ENCODE peak calls at places on chromosomes 4 and X, in eight cellular contexts. One of them, this sample, is unnamed.

GRCh38 chr4:1244978-1245471 is 3.9 kb downstream of the CTBP1 start:
- DNase-seq in transverse colon: no peak
- DNase-seq in endodermal cell: peak; percentile 32
- DNase-seq in ovary: no peak
- DNase-seq in GM23338: no peak
- DNase-seq in cardiac muscle cell: no peak
- DNase-seq in MCF 10A: no peak
- DNase-seq in Calu3: no peak
- DNase-seq in this sample: no peak

GRCh38 chrX:134933248-134933647 is 57.5 kb upstream of the SMIM10 start:
- DNase-seq in transverse colon: no peak
- DNase-seq in ovary: no peak
- DNase-seq in Calu3: no peak
- DNase-seq in GM23338: no peak
- DNase-seq in cardiac muscle cell: no peak
- DNase-seq in endodermal cell: no peak
- DNase-seq in MCF 10A: no peak
- DNase-seq in this sample: no peak

GRCh38 chr4:122827899-122828601 is 1.4 kb downstream of the FGF2 start:
- DNase-seq in cardiac muscle cell: peak; percentile 19
- DNase-seq in endodermal cell: peak; percentile 89
- DNase-seq in MCF 10A: peak; percentile 75
- DNase-seq in ovary: peak; percentile 48
- DNase-seq in GM23338: peak; percentile 95
- DNase-seq in Calu3: peak; percentile 18
- DNase-seq in transverse colon: peak; percentile 37
- DNase-seq in this sample: no peak

GRCh38 chrX:15056044-15056443 is 182.8 kb downstream of the MOSPD2 start:
- DNase-seq in ovary: no peak
- DNase-seq in Calu3: no peak
- DNase-seq in endodermal cell: no peak
- DNase-seq in MCF 10A: no peak
- DNase-seq in cardiac muscle cell: no peak
- DNase-seq in GM23338: no peak
- DNase-seq in transverse colon: no peak
- DNase-seq in this sample: no peak

GRCh38 chrX:14497184-14497666 is 32.1 kb upstream of the GLRA2 start:
- DNase-seq in cardiac muscle cell: no peak
- DNase-seq in Calu3: no peak
- DNase-seq in transverse colon: no peak
- DNase-seq in endodermal cell: no peak
- DNase-seq in GM23338: no peak
- DNase-seq in MCF 10A: peak; percentile 10
- DNase-seq in ovary: no peak
- DNase-seq in this sample: no peak

GRCh38 chrX:152072236-152072635 is 66.1 kb downstream of the MAGEA10 start:
- DNase-seq in MCF 10A: peak; percentile 94
- DNase-seq in endodermal cell: no peak
- DNase-seq in Calu3: peak; percentile 36
- DNase-seq in transverse colon: no peak
- DNase-seq in cardiac muscle cell: no peak
- DNase-seq in GM23338: no peak
- DNase-seq in ovary: no peak
- DNase-seq in this sample: no peak

GRCh38 chr4:80388284-80388607 is 52.7 kb downstream of the CFAP299 start:
- DNase-seq in Calu3: no peak
- DNase-seq in ovary: no peak
- DNase-seq in MCF 10A: no peak
- DNase-seq in cardiac muscle cell: no peak
- DNase-seq in GM23338: no peak
- DNase-seq in endodermal cell: no peak
- DNase-seq in transverse colon: no peak
- DNase-seq in this sample: no peak

GRCh38 chrX:72487661-72488060 is 85.0 kb downstream of the HDAC8 start:
- DNase-seq in GM23338: no peak
- DNase-seq in Calu3: no peak
- DNase-seq in ovary: no peak
- DNase-seq in MCF 10A: no peak
- DNase-seq in cardiac muscle cell: no peak
- DNase-seq in transverse colon: no peak
- DNase-seq in endodermal cell: no peak
- DNase-seq in this sample: no peak

GRCh38 chrX:37347420-37347819 is 1.7 kb upstream of the PRRG1 start:
- DNase-seq in MCF 10A: peak; percentile 58
- DNase-seq in ovary: no peak
- DNase-seq in GM23338: peak; percentile 13
- DNase-seq in endodermal cell: no peak
- DNase-seq in cardiac muscle cell: no peak
- DNase-seq in Calu3: no peak
- DNase-seq in transverse colon: no peak
- DNase-seq in this sample: no peak

GRCh38 chr4:169059294-169060201 is 49.5 kb upstream of the CBR4 start:
- DNase-seq in transverse colon: no peak
- DNase-seq in GM23338: no peak
- DNase-seq in ovary: no peak
- DNase-seq in cardiac muscle cell: no peak
- DNase-seq in MCF 10A: no peak
- DNase-seq in endodermal cell: no peak
- DNase-seq in Calu3: no peak
- DNase-seq in this sample: no peak

GRCh38 chr4:123352240-123352945 is 44.2 kb upstream of the SPRY1 start:
- DNase-seq in GM23338: no peak
- DNase-seq in transverse colon: no peak
- DNase-seq in MCF 10A: peak; percentile 85
- DNase-seq in cardiac muscle cell: no peak
- DNase-seq in ovary: no peak
- DNase-seq in endodermal cell: no peak
- DNase-seq in Calu3: no peak
- DNase-seq in this sample: no peak

GRCh38 chrX:38220024-38220935 is at the start of gene SRPX:
- DNase-seq in cardiac muscle cell: peak; percentile 65
- DNase-seq in endodermal cell: peak; percentile 76
- DNase-seq in transverse colon: peak; percentile 27
- DNase-seq in Calu3: peak; percentile 64
- DNase-seq in ovary: no peak
- DNase-seq in MCF 10A: peak; percentile 62
- DNase-seq in GM23338: peak; percentile 63
- DNase-seq in this sample: no peak

GRCh38 chr4:1982124-1983052 is 26.4 kb downstream of the NELFA start:
- DNase-seq in GM23338: no peak
- DNase-seq in ovary: no peak
- DNase-seq in Calu3: no peak
- DNase-seq in MCF 10A: no peak
- DNase-seq in cardiac muscle cell: no peak
- DNase-seq in transverse colon: peak; percentile 54
- DNase-seq in endodermal cell: no peak
- DNase-seq in this sample: no peak

GRCh38 chr4:47031713-47032404 is 492 bp downstream of the GABRB1 start:
- DNase-seq in GM23338: no peak
- DNase-seq in Calu3: no peak
- DNase-seq in MCF 10A: no peak
- DNase-seq in cardiac muscle cell: peak; percentile 7
- DNase-seq in ovary: no peak
- DNase-seq in transverse colon: peak; percentile 14
- DNase-seq in endodermal cell: no peak
- DNase-seq in this sample: peak; percentile 48

GRCh38 chr4:42151568-42152506 is 618 bp downstream of the BEND4 start:
- DNase-seq in MCF 10A: no peak
- DNase-seq in transverse colon: peak; percentile 51
- DNase-seq in cardiac muscle cell: peak; percentile 72
- DNase-seq in endodermal cell: peak; percentile 96
- DNase-seq in Calu3: peak; percentile 13
- DNase-seq in GM23338: peak; percentile 69
- DNase-seq in ovary: no peak
- DNase-seq in this sample: peak; percentile 82

GRCh38 chr4:1837069-1837468 is 18.9 kb downstream of the LETM1 start:
- DNase-seq in MCF 10A: no peak
- DNase-seq in transverse colon: no peak
- DNase-seq in GM23338: no peak
- DNase-seq in Calu3: no peak
- DNase-seq in ovary: no peak
- DNase-seq in endodermal cell: no peak
- DNase-seq in cardiac muscle cell: no peak
- DNase-seq in this sample: no peak

GRCh38 chrX:40278340-40279090 is 180.8 kb upstream of the BCOR start:
- DNase-seq in endodermal cell: no peak
- DNase-seq in cardiac muscle cell: no peak
- DNase-seq in MCF 10A: no peak
- DNase-seq in ovary: no peak
- DNase-seq in transverse colon: no peak
- DNase-seq in GM23338: no peak
- DNase-seq in Calu3: no peak
- DNase-seq in this sample: peak; percentile 61

GRCh38 chrX:151396042-151396826 is 772 bp upstream of the VMA21 start:
- DNase-seq in cardiac muscle cell: no peak
- DNase-seq in transverse colon: peak; percentile 21
- DNase-seq in ovary: peak; percentile 38
- DNase-seq in endodermal cell: no peak
- DNase-seq in MCF 10A: no peak
- DNase-seq in GM23338: peak; percentile 27
- DNase-seq in Calu3: no peak
- DNase-seq in this sample: no peak

GRCh38 chr4:156959298-156959702 is 12.3 kb downstream of the PDGFC start:
- DNase-seq in cardiac muscle cell: no peak
- DNase-seq in endodermal cell: no peak
- DNase-seq in ovary: no peak
- DNase-seq in Calu3: no peak
- DNase-seq in transverse colon: no peak
- DNase-seq in MCF 10A: no peak
- DNase-seq in GM23338: no peak
- DNase-seq in this sample: no peak

GRCh38 chrX:17923546-17923945 is 62.4 kb upstream of the RAI2 start:
- DNase-seq in Calu3: no peak
- DNase-seq in ovary: no peak
- DNase-seq in GM23338: peak; percentile 7
- DNase-seq in MCF 10A: no peak
- DNase-seq in cardiac muscle cell: no peak
- DNase-seq in endodermal cell: no peak
- DNase-seq in transverse colon: no peak
- DNase-seq in this sample: no peak

GRCh38 chr4:147731611-147732515 is at the start of gene ARHGAP10:
- DNase-seq in cardiac muscle cell: peak; percentile 84
- DNase-seq in ovary: peak; percentile 76
- DNase-seq in MCF 10A: peak; percentile 85
- DNase-seq in GM23338: peak; percentile 70
- DNase-seq in Calu3: peak; percentile 57
- DNase-seq in endodermal cell: peak; percentile 92
- DNase-seq in transverse colon: peak; percentile 66
- DNase-seq in this sample: peak; percentile 77

GRCh38 chr4:38034986-38035882 is 75.0 kb downstream of the PTTG2 start:
- DNase-seq in Calu3: peak; percentile 55
- DNase-seq in endodermal cell: no peak
- DNase-seq in cardiac muscle cell: peak; percentile 78
- DNase-seq in ovary: no peak
- DNase-seq in MCF 10A: peak; percentile 79
- DNase-seq in GM23338: peak; percentile 91
- DNase-seq in transverse colon: no peak
- DNase-seq in this sample: peak; percentile 24

DNA sequence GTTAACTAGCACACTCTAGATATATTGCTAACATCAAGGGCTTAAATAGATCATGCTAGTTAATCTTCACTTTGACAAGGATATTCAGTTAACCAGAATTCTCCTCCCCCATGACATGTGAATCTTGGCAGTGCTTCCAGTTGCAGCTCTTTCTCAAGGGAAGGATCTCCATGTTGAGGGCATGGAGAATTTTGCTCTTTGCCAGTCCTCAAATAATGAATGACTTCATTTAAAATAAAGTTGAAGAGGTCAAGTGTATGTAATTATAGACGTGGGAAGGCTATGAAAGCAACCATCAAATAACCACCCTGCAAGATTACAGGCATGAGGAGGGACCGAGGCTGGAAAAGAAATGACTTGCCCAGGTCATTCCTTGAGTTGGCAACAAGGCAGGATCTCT is 87.3 kb upstream of the CPEB2 start:
- DNase-seq in Calu3: no peak
- DNase-seq in GM23338: no peak
- DNase-seq in MCF 10A: no peak
- DNase-seq in transverse colon: no peak
- DNase-seq in endodermal cell: no peak
- DNase-seq in ovary: no peak
- DNase-seq in cardiac muscle cell: no peak
- DNase-seq in this sample: no peak
- TF ChIP-seq CTCF in Calu3: no peak
- TF ChIP-seq CTCF in GM23338: no peak
- TF ChIP-seq CTCF in MCF 10A: no peak
- TF ChIP-seq CTCF in transverse colon: no peak
- TF ChIP-seq CTCF in endodermal cell: no peak
- TF ChIP-seq CTCF in ovary: no peak
- TF ChIP-seq CTCF in cardiac muscle cell: no peak
- TF ChIP-seq CTCF in this sample: no peak

GRCh38 chrX:43949669-43950068 is 23.5 kb downstream of the NDP start:
- DNase-seq in transverse colon: peak; percentile 22
- DNase-seq in MCF 10A: no peak
- DNase-seq in cardiac muscle cell: peak; percentile 67
- DNase-seq in endodermal cell: peak; percentile 89
- DNase-seq in ovary: no peak
- DNase-seq in GM23338: peak; percentile 74
- DNase-seq in Calu3: peak; percentile 40
- DNase-seq in this sample: peak; percentile 61
- TF ChIP-seq CTCF in transverse colon: peak; percentile 33
- TF ChIP-seq CTCF in MCF 10A: no peak
- TF ChIP-seq CTCF in cardiac muscle cell: peak; percentile 32
- TF ChIP-seq CTCF in endodermal cell: peak; percentile 73
- TF ChIP-seq CTCF in ovary: peak; percentile 17
- TF ChIP-seq CTCF in GM23338: peak; percentile 77
- TF ChIP-seq CTCF in Calu3: no peak
- TF ChIP-seq CTCF in this sample: no peak

DNA sequence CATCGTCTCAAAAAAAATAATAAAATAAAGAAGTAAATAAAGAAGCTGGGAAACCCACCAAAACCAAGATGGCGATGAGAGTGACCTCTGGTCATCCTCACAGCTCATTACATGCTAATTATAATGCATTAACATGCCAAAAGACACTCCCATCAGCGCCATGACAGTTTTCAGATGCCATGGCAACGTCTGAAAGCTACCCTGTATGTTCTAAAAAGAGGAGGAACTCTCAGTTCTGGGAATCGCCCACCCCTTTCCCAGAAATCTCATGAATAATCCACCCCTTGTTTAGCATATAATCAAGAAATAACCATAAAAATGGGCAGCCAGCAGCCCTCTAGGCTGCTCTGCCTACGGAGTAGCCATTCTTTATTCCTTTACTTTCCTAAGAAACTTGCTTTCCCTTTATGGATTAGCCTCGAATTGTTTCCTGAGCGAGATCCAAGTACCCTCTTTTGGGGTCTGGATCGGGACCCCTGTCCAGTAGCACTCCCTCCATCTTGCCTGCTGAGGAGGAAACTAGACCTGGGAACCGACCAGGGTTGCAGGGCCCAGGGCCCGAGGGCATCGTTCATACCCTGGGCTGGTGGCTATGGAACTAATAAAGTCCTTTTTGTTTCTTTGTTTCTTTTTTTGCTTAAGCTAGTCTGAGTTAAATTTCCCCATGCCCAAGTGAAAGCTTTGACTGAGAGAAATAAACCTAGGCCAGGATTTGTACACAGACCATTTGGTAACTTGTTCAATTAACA is 30.9 kb downstream of the HTT-AS start:
- DNase-seq in cardiac muscle cell: no peak
- DNase-seq in MCF 10A: no peak
- DNase-seq in GM23338: no peak
- DNase-seq in transverse colon: no peak
- DNase-seq in ovary: no peak
- DNase-seq in Calu3: no peak
- DNase-seq in endodermal cell: no peak
- DNase-seq in this sample: no peak
- TF ChIP-seq CTCF in cardiac muscle cell: no peak
- TF ChIP-seq CTCF in MCF 10A: no peak
- TF ChIP-seq CTCF in GM23338: no peak
- TF ChIP-seq CTCF in transverse colon: no peak
- TF ChIP-seq CTCF in ovary: no peak
- TF ChIP-seq CTCF in Calu3: no peak
- TF ChIP-seq CTCF in endodermal cell: no peak
- TF ChIP-seq CTCF in this sample: no peak

GRCh38 chrX:110440016-110440805 is 81.6 kb downstream of the RTL9 start:
- DNase-seq in MCF 10A: no peak
- DNase-seq in Calu3: no peak
- DNase-seq in ovary: no peak
- DNase-seq in endodermal cell: no peak
- DNase-seq in transverse colon: no peak
- DNase-seq in GM23338: no peak
- DNase-seq in cardiac muscle cell: no peak
- DNase-seq in this sample: no peak
- TF ChIP-seq CTCF in MCF 10A: no peak
- TF ChIP-seq CTCF in Calu3: no peak
- TF ChIP-seq CTCF in ovary: no peak
- TF ChIP-seq CTCF in endodermal cell: no peak
- TF ChIP-seq CTCF in transverse colon: no peak
- TF ChIP-seq CTCF in GM23338: no peak
- TF ChIP-seq CTCF in cardiac muscle cell: no peak
- TF ChIP-seq CTCF in this sample: no peak